ENCODE peak calls at places on chromosomes 2 and 18, in five cellular contexts. H, R, Z, Y and T are unnamed samples.

GRCh38 chr18:21502661-21503060 is 97.8 kb downstream of the ESCO1 start:
- DNase-seq in Z (no peak), Y (no peak), R (no peak), H (no peak), T (no peak)

GRCh38 chr18:7737483-7737882 is 170.4 kb downstream of the PTPRM start:
- DNase-seq in H (no peak), R (no peak), Y (no peak), Z (no peak), T (no peak)

GRCh38 chr2:187586091-187586632 is 31.9 kb upstream of the TFPI start:
- DNase-seq in R (no peak), H (peak; percentile 89), Z (no peak), Y (no peak), T (no peak)

GRCh38 chr18:68564961-68565360 is 149.9 kb downstream of the TMX3 start:
- DNase-seq in Y (peak; percentile 28), Z (no peak), R (no peak), H (no peak), T (no peak)

GRCh38 chr2:8394131-8394530 is 287.7 kb upstream of the ID2 start:
- DNase-seq in Y (no peak), R (no peak), Z (no peak), H (no peak), T (no peak)

GRCh38 chr2:120445431-120446143 is 99.7 kb downstream of the INHBB start:
- DNase-seq in Y (no peak), Z (no peak), R (no peak), H (peak; percentile 42), T (no peak)

GRCh38 chr18:79384151-79384807 is 11.5 kb upstream of the NFATC1 start:
- DNase-seq in Z (no peak), Y (no peak), H (no peak), R (no peak), T (no peak)

GRCh38 chr2:8799004-8799403 is 38.4 kb downstream of the KIDINS220 start:
- DNase-seq in H (no peak), R (no peak), Z (no peak), Y (no peak), T (no peak)

GRCh38 chr2:2569306-2569705 is 238.2 kb upstream of the MYT1L start:
- DNase-seq in Z (no peak), Y (no peak), H (no peak), R (no peak), T (no peak)

GRCh38 chr2:39735648-39736047 is 43.4 kb downstream of the THUMPD2 start:
- DNase-seq in H (no peak), Z (no peak), R (no peak), Y (no peak), T (no peak)

GRCh38 chr2:223930002-223930976 is 14.8 kb downstream of the WDFY1 start:
- DNase-seq in Z (no peak), R (peak; percentile 66), Y (no peak), H (no peak), T (no peak)

GRCh38 chr18:35707247-35707646 is 125.7 kb downstream of the GALNT1 start:
- DNase-seq in H (no peak), Z (no peak), Y (no peak), R (no peak), T (no peak)

GRCh38 chr2:12577086-12577485 is 139.7 kb upstream of the TRIB2 start:
- DNase-seq in H (no peak), Z (no peak), R (no peak), Y (no peak), T (no peak)

GRCh38 chr2:118003396-118003824 is 10.5 kb downstream of the CCDC93 start:
- DNase-seq in Y (peak; percentile 36), R (no peak), Z (no peak), H (peak; percentile 77), T (peak; percentile 32)

DNA sequence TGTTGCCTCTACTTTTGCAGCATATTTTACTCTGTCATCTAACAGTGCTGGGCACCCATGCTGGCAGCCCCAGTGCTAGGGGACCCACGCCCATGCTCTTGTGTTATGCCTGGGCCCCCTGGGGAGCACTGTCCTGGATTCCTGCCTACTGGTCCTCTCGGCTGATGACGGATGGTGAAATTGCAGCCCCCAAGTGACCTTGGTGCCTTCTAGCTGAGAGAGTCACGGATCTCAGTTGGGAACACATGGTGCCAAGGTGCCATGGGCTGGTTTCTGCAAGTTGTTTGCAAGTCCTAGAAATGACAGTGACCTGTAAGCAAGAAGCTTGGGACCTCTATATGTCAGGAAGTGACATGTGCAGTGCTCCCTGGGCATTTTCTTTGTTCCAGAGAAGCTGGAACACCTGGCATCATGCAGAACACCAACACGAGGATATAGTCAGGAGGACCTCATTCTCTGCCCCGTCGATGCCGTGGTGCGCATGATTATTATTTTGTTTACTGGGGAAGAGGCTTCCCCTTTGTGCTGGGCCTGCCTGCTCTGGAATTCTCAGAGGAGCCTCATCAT is 187.6 kb downstream of the LDLRAD4 start:
- DNase-seq in Y (no peak), R (no peak), H (no peak), Z (no peak), T (no peak)
- TF ChIP-seq CTCF in Y (no peak), R (no peak), H (no peak), Z (no peak), T (no peak)

DNA sequence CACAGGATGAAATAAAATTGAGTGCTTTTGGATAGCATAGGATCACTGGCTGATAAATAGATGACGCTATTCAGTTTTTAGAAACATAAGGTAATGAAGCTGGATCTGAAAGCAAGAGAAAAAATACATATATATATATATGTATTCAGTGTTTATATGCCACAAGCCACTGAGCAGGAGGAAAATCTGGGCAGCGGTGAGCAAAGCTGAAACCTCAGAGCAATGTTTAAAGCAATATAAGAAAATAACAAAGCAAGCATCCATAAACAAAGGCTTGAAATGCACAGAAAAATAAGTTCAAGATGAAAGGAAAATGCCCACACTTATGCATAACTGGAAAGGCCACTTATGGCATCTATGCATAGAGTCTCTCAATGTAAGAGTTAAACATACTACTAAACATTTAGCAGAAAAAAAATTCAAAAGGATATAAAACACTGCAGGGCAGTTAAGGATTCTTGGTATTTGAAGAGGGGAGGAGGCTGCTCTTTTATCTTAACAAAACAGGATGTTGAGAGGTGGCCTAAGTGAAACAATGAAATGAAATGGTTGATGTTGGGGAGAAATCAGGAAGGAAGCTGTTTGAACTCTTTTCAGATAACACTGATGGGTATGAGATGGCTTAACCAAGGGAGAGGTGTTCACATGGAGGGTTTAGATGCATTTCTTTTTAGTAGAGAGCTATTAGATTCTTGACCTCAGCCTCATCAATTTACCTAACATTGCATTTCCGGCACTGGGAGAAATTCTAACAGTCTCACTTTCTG is 129.1 kb downstream of the ARHGAP15 start:
- DNase-seq in Y (no peak), R (no peak), Z (no peak), H (no peak), T (no peak)
- H3K4me3 ChIP-seq in Y (no peak overlapping the region), R (no peak overlapping the region), Z (no peak overlapping the region), H (no peak overlapping the region), T (no peak overlapping the region)

GRCh38 chr2:54768772-54769428 is 45.4 kb downstream of the EML6 start:
- DNase-seq in Y (no peak), R (no peak), H (no peak), Z (no peak), T (no peak)

GRCh38 chr2:54767921-54768320 is 44.5 kb downstream of the EML6 start:
- DNase-seq in Y (no peak), H (peak; percentile 97), Z (no peak), R (no peak), T (no peak)

GRCh38 chr2:54760310-54760709 is 36.8 kb downstream of the EML6 start:
- DNase-seq in R (no peak), Z (no peak), Y (no peak), H (no peak), T (no peak)

DNA sequence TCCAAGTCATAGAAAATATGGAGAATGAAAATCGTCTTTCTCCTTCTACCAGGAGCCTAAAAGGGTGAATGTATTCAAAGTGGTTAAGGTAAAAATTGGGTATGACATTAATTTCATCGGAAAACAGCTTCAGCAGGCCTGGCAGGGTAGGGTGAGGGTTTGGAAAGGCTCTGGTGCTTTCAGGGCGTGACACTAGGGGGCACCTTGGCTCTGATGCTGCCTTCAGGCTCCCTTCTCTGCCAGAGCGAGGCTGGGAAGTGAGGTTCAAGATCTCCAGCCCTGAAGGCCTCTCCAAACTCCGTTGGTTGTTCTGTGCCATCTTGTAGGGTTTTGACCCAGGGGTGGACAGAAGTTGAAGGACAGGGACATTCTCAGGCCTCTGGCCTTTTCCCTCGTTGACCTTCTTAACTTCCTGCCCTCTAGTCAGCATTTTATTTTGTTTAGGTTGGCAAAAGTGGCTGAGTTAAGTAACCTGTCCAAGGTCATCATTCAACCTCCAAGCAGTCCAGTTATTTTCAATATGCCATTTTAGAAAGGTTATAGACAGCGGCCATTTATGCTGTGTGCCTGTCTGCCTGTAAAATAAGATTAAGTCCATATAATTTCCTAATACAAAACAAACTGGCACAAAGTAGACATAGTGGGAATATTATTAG is 40.3 kb downstream of the EML6 start:
- DNase-seq in R (no peak), H (no peak), Z (no peak), Y (no peak), T (no peak)
- TF ChIP-seq CTCF in R (peak; percentile 12), H (peak; percentile 50), Z (no peak), Y (no peak), T (no peak)

GRCh38 chr18:76518073-76518472 is 23.0 kb upstream of the ZNF516 start:
- DNase-seq in Y (no peak), R (no peak), Z (no peak), H (no peak), T (no peak)

GRCh38 chr18:76518543-76519155 is 23.6 kb upstream of the ZNF516 start:
- DNase-seq in H (no peak), Z (no peak), Y (no peak), R (no peak), T (no peak)

GRCh38 chr18:76521367-76521766 is 26.3 kb upstream of the ZNF516 start:
- DNase-seq in Y (no peak), Z (no peak), R (no peak), H (no peak), T (no peak)

GRCh38 chr18:76522104-76522503 is 27.1 kb upstream of the ZNF516 start:
- DNase-seq in Y (no peak), Z (no peak), H (no peak), R (no peak), T (no peak)

GRCh38 chr18:76519156-76519549 is 24.1 kb upstream of the ZNF516 start:
- DNase-seq in H (no peak), Y (no peak), Z (no peak), R (no peak), T (no peak)
- H3K4me3 ChIP-seq in H (no peak overlapping the region), Y (no peak overlapping the region), Z (peak overlapping the region; percentile 34), R (peak overlapping the region; percentile 43), T (no peak overlapping the region)

GRCh38 chr2:56030062-56030461 is 106.5 kb upstream of the EFEMP1 start:
- DNase-seq in Y (no peak), R (no peak), Z (no peak), H (no peak), T (no peak)

GRCh38 chr2:56040189-56040588 is 116.6 kb upstream of the EFEMP1 start:
- DNase-seq in H (no peak), Y (no peak), R (no peak), Z (no peak), T (no peak)

DNA sequence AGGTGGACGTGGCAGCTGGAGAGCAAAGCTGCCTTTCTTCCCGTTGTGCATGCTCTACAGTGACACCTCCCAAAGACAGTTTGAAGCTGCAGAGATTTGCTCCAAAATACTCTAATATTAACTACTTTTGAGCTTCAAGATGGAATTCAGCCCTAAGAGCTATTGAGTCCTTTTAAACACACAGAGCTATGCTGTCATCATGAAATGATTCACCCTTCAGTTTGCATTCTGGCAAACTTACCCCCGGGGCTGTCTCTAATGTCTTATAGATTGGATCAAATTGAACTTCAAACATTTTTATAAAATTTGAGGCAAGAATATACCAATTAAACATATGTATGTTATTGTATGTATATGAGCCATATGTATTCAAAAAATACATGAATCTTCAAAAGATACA is 110.7 kb upstream of the EFEMP1 start:
- DNase-seq in Z (no peak), H (peak; percentile 49), Y (no peak), R (no peak), T (no peak)
- TF ChIP-seq CTCF in Z (no peak), H (no peak), Y (no peak), R (no peak), T (no peak)